ENCODE peak calls at places on chromosomes 2 and 18, in eight cellular contexts. J, T, E, F, L, K, O and P are unnamed samples.

GRCh38 chr2:165804719-165805118 is 10.7 kb upstream of the GALNT3 start:
- DNase-seq in J (no peak), T (no peak), E (no peak), F (no peak), L (no peak), K (no peak), O (no peak), P (no peak)

GRCh38 chr18:48948112-48949050 is 2.4 kb downstream of the SMAD7 start:
- DNase-seq in J (peak; percentile 91), T (no peak), E (no peak), F (peak; percentile 86), L (no peak), K (peak; percentile 74), O (peak; percentile 42), P (no peak)

GRCh38 chr2:197939787-197940186 is 135.4 kb downstream of the PLCL1 start:
- DNase-seq in J (no peak), T (no peak), E (no peak), F (no peak), L (no peak), K (no peak), O (no peak), P (no peak)

GRCh38 chr2:140064241-140064640 is 1284.1 kb upstream of the NXPH2 start:
- DNase-seq in J (no peak), T (no peak), E (no peak), F (no peak), L (no peak), K (no peak), O (no peak), P (no peak)

GRCh38 chr2:192195548-192196418 is 1.1 kb upstream of the TMEFF2 start:
- DNase-seq in J (peak; percentile 57), T (no peak), E (no peak), F (peak; percentile 15), L (peak; percentile 35), K (peak; percentile 80), O (no peak), P (peak; percentile 65)

GRCh38 chr2:239666855-239667376 is 266.1 kb upstream of the HDAC4 start:
- DNase-seq in J (no peak), T (no peak), E (no peak), F (no peak), L (no peak), K (no peak), O (no peak), P (peak; percentile 81)

GRCh38 chr2:78992807-78993517 is 32.5 kb upstream of the REG3G start:
- DNase-seq in J (no peak), T (no peak), E (no peak), F (no peak), L (no peak), K (no peak), O (peak; percentile 1), P (no peak)

GRCh38 chr2:53572696-53573095 is 194.9 kb upstream of the CHAC2 start:
- DNase-seq in J (no peak), T (no peak), E (no peak), F (no peak), L (no peak), K (no peak), O (no peak), P (no peak)

GRCh38 chr2:233387667-233388528 is 33.6 kb downstream of the DGKD start:
- DNase-seq in J (peak; percentile 97), T (peak; percentile 89), E (no peak), F (peak; percentile 96), L (peak; percentile 93), K (peak; percentile 98), O (peak; percentile 62), P (peak; percentile 87)

GRCh38 chr2:9149726-9150567 is 56.7 kb upstream of the ASAP2 start:
- DNase-seq in J (no peak), T (no peak), E (no peak), F (no peak), L (no peak), K (no peak), O (no peak), P (no peak)

GRCh38 chr18:48787523-48788151 is 163.1 kb downstream of the SMAD7 start:
- DNase-seq in J (peak; percentile 71), T (no peak), E (no peak), F (peak; percentile 23), L (no peak), K (no peak), O (no peak), P (no peak)

GRCh38 chr18:29083545-29083944 is 906.6 kb upstream of the CDH2 start:
- DNase-seq in J (peak; percentile 26), T (no peak), E (no peak), F (peak; percentile 2), L (no peak), K (no peak), O (peak; percentile 50), P (no peak)

GRCh38 chr2:114729025-114729424 is 286.6 kb downstream of the DPP10 start:
- DNase-seq in J (no peak), T (no peak), E (no peak), F (no peak), L (no peak), K (no peak), O (peak; percentile 2), P (peak; percentile 55)

GRCh38 chr2:4130651-4131050 is 427.3 kb downstream of the DCDC2C start:
- DNase-seq in J (no peak), T (no peak), E (no peak), F (no peak), L (no peak), K (no peak), O (no peak), P (no peak)

GRCh38 chr18:58362027-58362575 is 266.8 kb downstream of the ALPK2 start:
- DNase-seq in J (peak; percentile 93), T (no peak), E (peak; percentile 7), F (peak; percentile 97), L (peak; percentile 77), K (no peak), O (no peak), P (no peak)

GRCh38 chr2:160405077-160405865 is 88.3 kb downstream of the RBMS1 start:
- DNase-seq in J (no peak), T (no peak), E (no peak), F (no peak), L (no peak), K (no peak), O (no peak), P (no peak)

GRCh38 chr2:101960903-101961286 is 30.9 kb upstream of the IL1R2 start:
- DNase-seq in J (no peak), T (no peak), E (no peak), F (no peak), L (no peak), K (no peak), O (no peak), P (no peak)

GRCh38 chr18:9328776-9329175 is 5.8 kb upstream of the TWSG1 start:
- DNase-seq in J (peak; percentile 30), T (no peak), E (no peak), F (peak; percentile 52), L (no peak), K (no peak), O (no peak), P (no peak)

GRCh38 chr2:122736279-122736678 is 980.8 kb downstream of the TSN start:
- DNase-seq in J (peak; percentile 6), T (no peak), E (no peak), F (no peak), L (no peak), K (no peak), O (peak; percentile 9), P (no peak)

GRCh38 chr2:226802573-226802972 is 3.0 kb upstream of the IRS1 start:
- DNase-seq in J (peak; percentile 80), T (no peak), E (no peak), F (peak; percentile 92), L (no peak), K (peak; percentile 25), O (peak; percentile 33), P (peak; percentile 84)

GRCh38 chr2:100713106-100713505 is 106.8 kb upstream of the NPAS2 start:
- DNase-seq in J (no peak), T (no peak), E (no peak), F (no peak), L (no peak), K (no peak), O (no peak), P (no peak)

GRCh38 chr18:3067213-3068118 is 54.5 kb upstream of the LPIN2 start:
- DNase-seq in J (no peak), T (no peak), E (no peak), F (no peak), L (no peak), K (no peak), O (no peak), P (no peak)

GRCh38 chr2:237833546-237833945 is 25.9 kb upstream of the RAMP1 start:
- DNase-seq in J (peak; percentile 49), T (no peak), E (no peak), F (peak; percentile 68), L (no peak), K (no peak), O (no peak), P (no peak)

GRCh38 chr2:178223806-178224205 is 29.5 kb downstream of the OSBPL6 start:
- DNase-seq in J (no peak), T (no peak), E (no peak), F (no peak), L (no peak), K (no peak), O (no peak), P (no peak)

GRCh38 chr2:45699032-45699658 is 47.7 kb downstream of the PRKCE start:
- DNase-seq in J (peak; percentile 77), T (no peak), E (no peak), F (peak; percentile 88), L (peak; percentile 58), K (no peak), O (no peak), P (no peak)

GRCh38 chr2:200077210-200077650 is 121.8 kb downstream of the MAIP1 start:
- DNase-seq in J (peak; percentile 73), T (no peak), E (no peak), F (peak; percentile 95), L (peak; percentile 11), K (no peak), O (peak; percentile 50), P (no peak)

GRCh38 chr2:153055182-153055581 is 336.8 kb downstream of the ARL6IP6 start:
- DNase-seq in J (no peak), T (no peak), E (no peak), F (no peak), L (no peak), K (no peak), O (no peak), P (no peak)

GRCh38 chr18:79379931-79380815 is 15.6 kb upstream of the NFATC1 start:
- DNase-seq in J (no peak), T (no peak), E (no peak), F (no peak), L (no peak), K (no peak), O (no peak), P (no peak)

GRCh38 chr2:235614900-235615712 is 121.3 kb downstream of the AGAP1 start:
- DNase-seq in J (peak; percentile 86), T (peak; percentile 36), E (no peak), F (peak; percentile 85), L (peak; percentile 73), K (peak; percentile 74), O (no peak), P (peak; percentile 31)

GRCh38 chr2:105431367-105432088 is 32.7 kb upstream of the FHL2 start:
- DNase-seq in J (peak; percentile 59), T (no peak), E (no peak), F (peak; percentile 35), L (peak; percentile 22), K (no peak), O (peak; percentile 79), P (peak; percentile 11)

GRCh38 chr2:72325592-72326422 is 178.1 kb upstream of the CYP26B1 start:
- DNase-seq in J (peak; percentile 35), T (no peak), E (no peak), F (peak; percentile 1), L (peak; percentile 2), K (no peak), O (no peak), P (peak; percentile 13)

GRCh38 chr2:179729961-179730360 is 131.5 kb downstream of the ZNF385B start:
- DNase-seq in J (no peak), T (no peak), E (no peak), F (no peak), L (no peak), K (no peak), O (no peak), P (no peak)